ENCODE peak calls at places on chromosomes 1 and 21, in nine cellular contexts. Z is neural progenitor cell, X is mucosa of descending colon, D is spleen, I is sigmoid colon, V is tibial artery, J is prostate gland, P is kidney epithelial cell, L is esophagus squamous epithelium. E is an unnamed sample.
A peak's percentile ranks its signal among the peaks of the same experiment; 100 is the strongest.

GRCh38 chr1:66705100-66705499 is 47.2 kb upstream of the DYNLT5 start:
- DNase-seq in Z (no peak), X (no peak), D (no peak), I (no peak), V (no peak), J (peak; percentile 52), P (no peak), L (no peak), E (no peak)

GRCh38 chr1:231233735-231234417 is 7.1 kb upstream of the GNPAT start:
- DNase-seq in Z (no peak), X (no peak), D (no peak), I (no peak), V (no peak), J (no peak), P (peak; percentile 28), L (no peak), E (no peak)

GRCh38 chr1:53367503-53368313 is 39.8 kb upstream of the LRP8 start:
- DNase-seq in Z (no peak), X (no peak), D (peak; percentile 80), I (no peak), V (peak; percentile 59), J (no peak), P (no peak), L (no peak), E (no peak)

GRCh38 chr1:2640626-2641025 is 7.8 kb upstream of the MMEL1 start:
- DNase-seq in Z (no peak), X (no peak), D (no peak), I (no peak), V (no peak), J (no peak), P (no peak), L (no peak), E (no peak)

GRCh38 chr1:43304771-43305300 is 4.1 kb downstream of the TIE1 start:
- DNase-seq in Z (no peak), X (peak; percentile 50), D (peak; percentile 63), I (peak; percentile 58), V (peak; percentile 60), J (no peak), P (no peak), L (no peak), E (no peak)

GRCh38 chr1:68211781-68212180 is 20.5 kb downstream of the WLS start:
- DNase-seq in Z (peak; percentile 77), X (no peak), D (no peak), I (no peak), V (no peak), J (no peak), P (no peak), L (no peak), E (no peak)

GRCh38 chr1:239112092-239112491 is 274.3 kb upstream of the CHRM3 start:
- DNase-seq in Z (no peak), X (no peak), D (no peak), I (no peak), V (no peak), J (no peak), P (no peak), L (no peak), E (no peak)

GRCh38 chr21:35021546-35021945 is 27.6 kb downstream of the RUNX1 start:
- DNase-seq in Z (no peak), X (no peak), D (no peak), I (no peak), V (no peak), J (no peak), P (no peak), L (no peak), E (no peak)

GRCh38 chr1:230105754-230106625 is 39.0 kb downstream of the GALNT2 start:
- DNase-seq in Z (no peak), X (no peak), D (no peak), I (no peak), V (no peak), J (no peak), P (peak; percentile 90), L (no peak), E (peak; percentile 49)

GRCh38 chr1:89720839-89721238 is 87.9 kb downstream of the LRRC8C start:
- DNase-seq in Z (no peak), X (no peak), D (no peak), I (no peak), V (no peak), J (no peak), P (no peak), L (no peak), E (no peak)

GRCh38 chr1:84653130-84653680 is 37.1 kb downstream of the SSX2IP start:
- DNase-seq in Z (no peak), X (no peak), D (no peak), I (no peak), V (no peak), J (no peak), P (no peak), L (no peak), E (no peak)

GRCh38 chr1:32138965-32139364 is 31.1 kb downstream of the KPNA6 start:
- DNase-seq in Z (no peak), X (no peak), D (no peak), I (no peak), V (no peak), J (no peak), P (no peak), L (no peak), E (no peak)

GRCh38 chr1:204711947-204712701 is 26.6 kb upstream of the LRRN2 start:
- DNase-seq in Z (peak; percentile 26), X (peak; percentile 68), D (no peak), I (no peak), V (no peak), J (no peak), P (no peak), L (no peak), E (peak; percentile 11)

GRCh38 chr1:39441797-39442196 is 49.6 kb upstream of the BMP8A start:
- DNase-seq in Z (no peak), X (no peak), D (no peak), I (no peak), V (no peak), J (no peak), P (no peak), L (no peak), E (no peak)

GRCh38 chr1:228744356-228744755 is 9.1 kb downstream of the RHOU start:
- DNase-seq in Z (no peak), X (no peak), D (no peak), I (no peak), V (no peak), J (no peak), P (no peak), L (no peak), E (no peak)

GRCh38 chr1:228742535-228742934 is 7.3 kb downstream of the RHOU start:
- DNase-seq in Z (no peak), X (no peak), D (no peak), I (no peak), V (no peak), J (no peak), P (no peak), L (no peak), E (no peak)

GRCh38 chr1:228743405-228743804 is 8.1 kb downstream of the RHOU start:
- DNase-seq in Z (no peak), X (no peak), D (no peak), I (no peak), V (no peak), J (no peak), P (no peak), L (no peak), E (no peak)

GRCh38 chr1:228745497-228745896 is 10.2 kb downstream of the RHOU start:
- DNase-seq in Z (no peak), X (no peak), D (no peak), I (no peak), V (no peak), J (no peak), P (no peak), L (no peak), E (no peak)

GRCh38 chr1:228744918-228745317 is 9.6 kb downstream of the RHOU start:
- DNase-seq in Z (no peak), X (no peak), D (no peak), I (no peak), V (no peak), J (no peak), P (no peak), L (no peak), E (no peak)
- H3K36me3 ChIP-seq in Z (no peaks in the 10 kb centered on the region), X (no peaks in the 10 kb centered on the region), D (peaks cover 55% of the 10 kb centered on the region), I (peaks cover 9% of the 10 kb centered on the region), V (peaks cover 37% of the 10 kb centered on the region), J (no peaks in the 10 kb centered on the region), P (no peaks in the 10 kb centered on the region), L (no peaks in the 10 kb centered on the region), E (peaks cover 10% of the 10 kb centered on the region)

GRCh38 chr1:200231787-200232222 is 178.0 kb downstream of the ZNF281 start:
- DNase-seq in Z (no peak), X (no peak), D (no peak), I (no peak), V (no peak), J (no peak), P (no peak), L (no peak), E (no peak)
- H3K4me3 ChIP-seq in Z (no peak overlapping the region), X (no peak overlapping the region), D (no peak overlapping the region), I (no peak overlapping the region), V (no peak overlapping the region), J (no peak overlapping the region), P (no peak overlapping the region), L (no peak overlapping the region), E (no peak overlapping the region)

DNA sequence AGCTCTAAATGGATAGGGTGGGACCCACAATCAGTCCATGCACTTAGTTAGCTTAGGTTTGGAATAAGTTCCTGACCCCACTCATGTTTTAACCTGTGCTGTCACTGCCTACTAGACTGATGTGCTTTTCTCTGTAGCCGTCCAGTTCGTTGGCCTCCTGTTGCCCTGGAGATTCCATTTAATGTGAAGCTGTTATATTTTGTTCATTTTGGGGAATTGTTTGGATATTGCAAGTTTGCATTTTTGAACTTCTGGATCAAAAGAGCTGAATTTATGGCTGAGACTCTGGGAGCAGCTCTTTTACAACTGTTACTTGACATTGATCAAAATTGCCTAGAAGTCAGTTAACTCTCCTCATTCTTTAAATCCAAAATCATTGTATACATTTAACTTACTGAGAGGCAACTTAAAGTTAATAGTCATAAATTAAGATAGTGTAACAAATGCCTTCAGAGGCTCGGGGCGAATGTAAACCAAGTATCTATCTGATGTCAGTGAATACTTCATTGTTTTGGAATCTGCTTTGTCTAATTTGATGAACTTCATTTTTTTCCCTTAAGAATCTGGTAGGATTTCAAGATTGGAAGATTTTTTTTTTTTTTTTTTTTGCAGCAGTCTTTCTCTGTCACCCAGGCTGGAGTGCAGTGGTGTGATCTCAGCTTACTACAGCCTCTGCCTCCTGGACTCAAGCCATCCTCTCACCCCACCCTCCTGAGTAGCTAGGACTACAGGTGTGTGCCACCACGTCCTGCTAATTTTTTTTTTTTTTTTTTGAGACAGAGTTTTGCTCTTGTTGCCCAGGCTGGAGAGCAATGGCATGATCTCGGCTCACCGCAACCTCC is 38.1 kb downstream of the MIGA1 start:
- DNase-seq in Z (no peak), X (no peak), D (no peak), I (no peak), V (no peak), J (no peak), P (no peak), L (no peak), E (no peak)
- H3K36me3 ChIP-seq in Z (peaks cover 4% of the 10 kb centered on the region), X (no peaks in the 10 kb centered on the region), D (peaks cover 97% of the 10 kb centered on the region), I (peaks cover 4% of the 10 kb centered on the region), V (peaks cover 22% of the 10 kb centered on the region), J (no peaks in the 10 kb centered on the region), P (peaks cover 1% of the 10 kb centered on the region), L (peaks cover 5% of the 10 kb centered on the region), E (no peaks in the 10 kb centered on the region)

DNA sequence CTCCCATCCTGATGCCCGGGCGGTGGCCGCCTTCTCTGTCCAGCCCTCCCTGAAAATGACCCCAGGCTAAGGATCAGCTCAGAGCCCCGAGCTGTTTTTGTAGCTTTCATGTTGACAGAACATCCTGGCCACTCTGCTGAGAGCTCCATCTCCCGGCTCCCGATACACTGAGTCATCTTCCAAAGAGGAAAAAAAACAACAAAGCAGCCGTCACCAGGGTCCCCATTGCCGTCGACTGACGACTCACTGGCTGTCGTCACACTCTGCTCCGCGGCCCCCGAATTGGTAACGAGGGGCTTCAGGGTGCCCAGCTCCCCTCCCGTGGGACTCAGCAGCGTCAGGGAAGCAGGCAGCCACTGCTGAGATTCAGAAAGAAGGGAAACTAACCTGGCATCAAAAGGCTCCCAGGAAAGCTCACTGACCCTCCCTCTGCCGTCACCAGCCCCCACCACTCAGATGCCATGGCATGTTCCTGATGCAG is 67.2 kb downstream of the CD46 start:
- DNase-seq in Z (no peak), X (no peak), D (no peak), I (peak; percentile 50), V (peak; percentile 84), J (no peak), P (no peak), L (no peak), E (peak; percentile 50)
- H3K4me3 ChIP-seq in Z (no peak overlapping the region), X (no peak overlapping the region), D (no peak overlapping the region), I (peak overlapping the region; percentile 74), V (peak overlapping the region; percentile 63), J (no peak overlapping the region), P (no peak overlapping the region), L (no peak overlapping the region), E (peak overlapping the region; percentile 92)